ENCODE peak calls at places on chromosomes 16 and 17, in ten cellular contexts. I, X, N, F, U, Q, W, Y, V and M are unnamed samples.

GRCh38 chr16:87274808-87275207 is 42.4 kb downstream of the C16orf95 start:
- DNase-seq in V (no peak), Y (no peak), I (no peak), F (no peak), W (no peak), N (no peak), X (no peak), Q (no peak), U (peak), M (no peak)

GRCh38 chr17:4641297-4642195 is at the start of gene ALOX15:
- DNase-seq in U (no peak), Y (no peak), W (no peak), V (no peak), X (peak), F (no peak), Q (no peak), I (no peak), N (no peak), M (no peak)

GRCh38 chr16:10480151-10480550 is 94.3 kb downstream of the ATF7IP2 start:
- DNase-seq in U (no peak), I (no peak), V (no peak), W (no peak), N (no peak), Y (no peak), X (no peak), F (no peak), Q (no peak), M (no peak)

GRCh38 chr17:32157225-32157624 is 14.9 kb downstream of the RHOT1 start:
- DNase-seq in I (no peak), V (no peak), F (no peak), U (peak), Q (no peak), W (no peak), Y (peak), X (no peak), N (peak), M (no peak)

GRCh38 chr16:4624827-4625616 is 396 bp downstream of the MGRN1 start:
- DNase-seq in V (peak), W (no peak), U (peak), Y (peak), F (peak), N (peak), I (peak), Q (no peak), X (peak), M (no peak)

GRCh38 chr16:56637814-56638750 is at the start of gene MT1A:
- DNase-seq in Y (peak), V (peak), I (no peak), X (peak), Q (no peak), W (peak), F (no peak), N (no peak), U (peak), M (no peak)

GRCh38 chr16:22787456-22788189 is 26.3 kb upstream of the HS3ST2 start:
- DNase-seq in X (no peak), I (no peak), Y (peak), Q (peak), N (peak), U (peak), V (peak), W (no peak), F (no peak), M (no peak)

GRCh38 chr17:57811633-57812280 is 38.1 kb downstream of the MRPS23 start:
- DNase-seq in Y (no peak), V (no peak), X (no peak), W (no peak), I (no peak), F (no peak), U (no peak), Q (no peak), N (no peak), M (no peak)

GRCh38 chr17:17921192-17922082 is 50.8 kb downstream of the TOM1L2 start:
- DNase-seq in N (peak), Q (peak), X (no peak), W (peak), V (peak), F (peak), Y (peak), U (peak), I (no peak), M (no peak)

GRCh38 chr17:14752007-14752406 is 451.1 kb downstream of the HS3ST3B1 start:
- DNase-seq in V (no peak), Q (no peak), I (no peak), Y (no peak), F (no peak), U (no peak), N (no peak), X (no peak), W (no peak), M (no peak)

GRCh38 chr16:58409316-58409973 is 17.2 kb downstream of the GINS3 start:
- DNase-seq in F (no peak), X (no peak), N (peak), Y (peak), I (no peak), U (peak), W (peak), Q (peak), V (no peak), M (no peak)

GRCh38 chr16:585351-585750 is 4.5 kb upstream of the RAB40C start:
- DNase-seq in V (peak), F (no peak), W (peak), Q (no peak), X (no peak), Y (no peak), N (no peak), I (no peak), U (no peak), M (no peak)

GRCh38 chr16:81167851-81168250 is 70.6 kb upstream of the BCO1 start:
- DNase-seq in F (no peak), U (no peak), W (no peak), N (no peak), I (no peak), Q (no peak), V (no peak), Y (no peak), X (no peak), M (no peak)

GRCh38 chr17:30696234-30696633 is 128.3 kb downstream of the CRLF3 start:
- DNase-seq in I (no peak), X (no peak), W (no peak), V (no peak), U (no peak), Q (no peak), F (no peak), N (no peak), Y (no peak), M (no peak)

GRCh38 chr16:67384778-67385510 is 8.4 kb downstream of the TPPP3 start:
- DNase-seq in Y (peak), Q (no peak), V (no peak), U (no peak), W (no peak), F (no peak), I (no peak), X (no peak), N (no peak), M (no peak)

GRCh38 chr17:7897773-7898172 is 9.2 kb downstream of the CHD3 start:
- DNase-seq in W (peak), Y (peak), V (no peak), F (no peak), X (no peak), I (no peak), N (no peak), U (peak), Q (no peak), M (no peak)

GRCh38 chr16:50207652-50208051 is 54.5 kb downstream of the TENT4B start:
- DNase-seq in F (no peak), X (no peak), Q (no peak), Y (peak), V (no peak), U (peak), W (no peak), I (no peak), N (no peak), M (no peak)

GRCh38 chr16:73337897-73338296 is 290.0 kb upstream of the ZFHX3 start:
- DNase-seq in X (no peak), I (no peak), U (no peak), Q (no peak), W (no peak), V (no peak), Y (no peak), F (no peak), N (no peak), M (no peak)

GRCh38 chr17:71441098-71441497 is 679.7 kb upstream of the SOX9 start:
- DNase-seq in I (no peak), V (peak), Y (peak), X (no peak), U (peak), N (peak), F (peak), W (peak), Q (no peak), M (no peak)

GRCh38 chr16:87635541-87636049 is 33.3 kb downstream of the JPH3 start:
- DNase-seq in W (peak), Q (no peak), F (no peak), V (peak), U (peak), Y (peak), N (peak), X (peak), I (peak), M (no peak)

GRCh38 chr17:78736526-78737079 is 45.5 kb downstream of the CYTH1 start:
- DNase-seq in Q (no peak), W (peak), N (peak), V (peak), I (no peak), X (no peak), Y (peak), U (no peak), F (no peak), M (no peak)

GRCh38 chr17:72173475-72174116 is 52.8 kb downstream of the SOX9 start:
- DNase-seq in F (no peak), I (no peak), Q (no peak), X (peak), Y (no peak), V (no peak), N (no peak), U (no peak), W (no peak), M (peak)

GRCh38 chr17:44362964-44363612 is 565 bp downstream of the FAM171A2 start:
- DNase-seq in F (no peak), V (no peak), W (no peak), Q (no peak), X (peak), I (peak), U (no peak), Y (no peak), N (no peak), M (no peak)

DNA sequence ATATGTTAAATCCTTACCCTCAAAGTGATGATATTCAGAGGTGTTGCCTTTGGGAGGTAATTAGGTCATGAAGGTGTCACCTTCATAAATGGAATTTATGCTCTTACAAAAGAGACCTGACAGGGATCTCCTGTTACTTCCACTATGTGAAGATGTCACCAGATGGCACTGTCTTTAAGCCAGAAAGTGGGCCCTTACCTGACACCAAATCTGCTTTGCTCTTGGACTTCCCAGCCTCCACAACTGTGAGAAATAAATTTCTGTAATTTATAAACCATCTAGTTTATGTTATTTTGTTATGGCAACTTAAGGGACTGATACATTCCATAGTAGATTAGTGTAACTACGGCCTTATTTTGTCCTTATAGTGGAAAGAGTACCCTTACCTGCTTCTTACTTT is 358.3 kb upstream of the SALL1 start:
- DNase-seq in N (no peak), I (no peak), Q (no peak), Y (no peak), U (no peak), F (no peak), X (no peak), W (peak), V (no peak), M (no peak)
- TF ChIP-seq CTCF in N (peak), I (no peak), Q (no peak), Y (no peak), U (no peak), F (no peak), X (no peak), W (no peak), V (no peak), M (no peak)

GRCh38 chr17:74780443-74781238 is 4.5 kb upstream of the NAT9 start:
- DNase-seq in V (peak), F (no peak), N (no peak), U (no peak), I (no peak), Y (no peak), Q (no peak), W (peak), X (no peak), M (no peak)
- TF ChIP-seq CTCF in V (no peak), F (no peak), N (peak), U (peak), I (peak), Y (peak), Q (no peak), W (peak), X (peak), M (peak)

DNA sequence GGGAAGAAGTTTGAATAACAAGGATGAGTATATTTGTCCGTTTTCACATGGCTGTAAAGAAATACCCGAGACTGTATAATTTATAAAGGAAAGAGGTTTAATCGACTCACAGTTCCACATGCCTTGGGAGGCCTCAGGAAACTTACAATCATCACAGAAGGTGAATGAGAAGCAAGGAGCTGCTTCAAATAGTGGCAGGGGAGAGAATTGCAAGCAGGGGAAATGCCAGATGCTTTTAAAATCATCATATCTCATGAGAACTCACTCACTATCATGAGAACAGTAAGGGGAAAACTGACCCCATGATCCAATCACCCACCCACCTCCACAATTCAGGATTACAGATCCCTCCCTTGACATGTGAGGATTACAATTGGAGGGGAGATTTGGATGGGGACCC is 212.8 kb upstream of the CDH8 start:
- DNase-seq in N (no peak), W (no peak), I (no peak), X (no peak), V (no peak), Y (no peak), F (no peak), U (no peak), Q (no peak), M (no peak)
- TF ChIP-seq CTCF in N (peak), W (no peak), I (no peak), X (no peak), V (no peak), Y (no peak), F (no peak), U (no peak), Q (no peak), M (peak)

GRCh38 chr16:84088695-84089395 is 27.9 kb downstream of the MBTPS1 start:
- DNase-seq in W (peak), F (no peak), U (peak), I (peak), X (no peak), Q (no peak), V (no peak), Y (no peak), N (no peak), M (no peak)
- TF ChIP-seq CTCF in W (no peak), F (no peak), U (no peak), I (peak), X (no peak), Q (no peak), V (no peak), Y (no peak), N (no peak), M (no peak)